ENCODE peak calls at places on chromosomes 13 and 19, in four cellular contexts. L is K562, Q is A549, E is HepG2. A is an unnamed sample.

GRCh38 chr19:46970815-46971214 is 48.8 kb upstream of the NPAS1 start:
- DNase-seq in L (no peak), Q (no peak), E (no peak), A (no peak)

GRCh38 chr13:89465366-89465765 is 1794.2 kb downstream of the SLITRK5 start:
- DNase-seq in L (no peak), Q (no peak), E (no peak), A (no peak)

GRCh38 chr19:15453091-15453498 is 3.3 kb upstream of the WIZ start:
- DNase-seq in L (no peak), Q (no peak), E (no peak), A (peak; percentile 46)

GRCh38 chr19:17777840-17778620 is 16.9 kb upstream of the B3GNT3 start:
- DNase-seq in L (peak; percentile 96), Q (peak; percentile 62), E (peak; percentile 40), A (peak; percentile 96)

GRCh38 chr13:43441464-43441863 is 345.3 kb downstream of the ENOX1 start:
- DNase-seq in L (no peak), Q (no peak), E (no peak), A (no peak)

GRCh38 chr19:12786149-12786870 is 5.0 kb upstream of the JUNB start:
- DNase-seq in L (no peak), Q (no peak), E (no peak), A (no peak)

GRCh38 chr19:3186891-3187661 is 1.3 kb downstream of the NCLN start:
- DNase-seq in L (peak; percentile 50), Q (no peak), E (no peak), A (no peak)

GRCh38 chr19:38877781-38878574 is at the start of gene RINL:
- DNase-seq in L (peak; percentile 49), Q (no peak), E (no peak), A (no peak)

GRCh38 chr13:27442797-27443196 is 7.6 kb downstream of the MTIF3 start:
- DNase-seq in L (no peak), Q (no peak), E (no peak), A (no peak)

GRCh38 chr19:21496876-21497275 is 8.5 kb upstream of the ZNF429 start:
- DNase-seq in L (no peak), Q (no peak), E (no peak), A (no peak)

GRCh38 chr13:88000239-88000638 is 329.1 kb downstream of the SLITRK5 start:
- DNase-seq in L (no peak), Q (no peak), E (no peak), A (no peak)

GRCh38 chr19:15337202-15337601 is 4.9 kb upstream of the BRD4 start:
- DNase-seq in L (no peak), Q (no peak), E (no peak), A (no peak)

GRCh38 chr13:81781471-81781870 is 1440.5 kb upstream of the SPRY2 start:
- DNase-seq in L (no peak), Q (no peak), E (no peak), A (no peak)

GRCh38 chr13:34722931-34723330 is 219.1 kb upstream of the NBEA start:
- DNase-seq in L (no peak), Q (no peak), E (no peak), A (no peak)

GRCh38 chr13:35727881-35728280 is 251.4 kb upstream of the MAB21L1 start:
- DNase-seq in L (no peak), Q (no peak), E (no peak), A (no peak)

GRCh38 chr13:44305845-44306244 is 67.8 kb upstream of the SERP2 start:
- DNase-seq in L (no peak), Q (no peak), E (no peak), A (no peak)

GRCh38 chr13:96982672-96983071 is 11.6 kb downstream of the OXGR1 start:
- DNase-seq in L (no peak), Q (no peak), E (no peak), A (no peak)

GRCh38 chr13:96988441-96988840 is 5.8 kb downstream of the OXGR1 start:
- DNase-seq in L (no peak), Q (no peak), E (no peak), A (no peak)

GRCh38 chr13:96984061-96984508 is 10.2 kb downstream of the OXGR1 start:
- DNase-seq in L (no peak), Q (no peak), E (no peak), A (peak; percentile 34)
- TF ChIP-seq HMGXB4 in L (no peak), Q (no peak), E (no peak), A (no peak)

DNA sequence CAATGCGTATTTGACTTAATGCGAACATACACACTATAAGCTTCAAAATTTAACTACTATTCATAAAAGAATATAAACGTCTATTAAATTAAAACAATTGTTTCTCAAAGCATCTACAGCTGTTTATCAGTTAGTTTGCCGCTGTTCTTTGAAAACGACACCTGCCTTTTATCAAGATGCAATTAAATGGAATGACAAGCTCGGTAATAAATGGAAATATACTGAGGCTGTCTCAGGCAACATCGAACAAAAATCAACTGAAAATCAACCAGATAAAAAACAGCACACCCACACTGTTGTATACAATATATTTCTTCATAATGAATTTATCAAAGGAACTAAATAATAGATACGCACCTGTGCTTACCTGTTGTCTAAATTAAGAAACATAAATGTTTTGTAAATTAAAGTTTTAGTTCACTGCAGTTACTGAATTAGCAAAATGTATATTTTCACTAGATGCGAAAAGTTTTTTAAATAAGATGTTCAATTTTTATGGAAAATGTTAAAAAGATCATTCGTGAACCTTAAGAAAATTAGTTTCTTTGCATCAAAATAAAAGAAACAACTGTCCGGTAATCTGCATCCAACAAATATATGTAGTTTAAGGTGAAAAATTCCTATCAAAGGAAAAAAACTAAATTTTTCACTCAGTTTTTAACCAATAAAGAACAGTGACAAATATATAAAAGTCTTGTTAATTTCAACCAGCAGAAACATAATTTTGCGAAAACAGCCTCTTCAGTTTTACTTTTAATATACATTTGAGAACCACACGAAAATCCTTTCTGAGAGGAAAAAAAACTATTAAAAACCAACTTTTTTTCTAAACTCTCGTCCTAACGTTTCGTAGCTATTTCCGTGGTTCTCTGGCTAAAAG is 64.3 kb downstream of the KCNRG start:
- DNase-seq in L (no peak), Q (no peak), E (no peak), A (no peak)
- TF ChIP-seq HMGXB4 in L (no peak), Q (no peak), E (no peak), A (no peak)

GRCh38 chr19:6948884-6949283 is 61.5 kb downstream of the ADGRE1 start:
- DNase-seq in L (no peak), Q (no peak), E (no peak), A (no peak)

GRCh38 chr19:6952956-6953355 is 65.6 kb downstream of the ADGRE1 start:
- DNase-seq in L (no peak), Q (no peak), E (no peak), A (no peak)

GRCh38 chr19:6945733-6946132 is 58.4 kb downstream of the ADGRE1 start:
- DNase-seq in L (no peak), Q (no peak), E (no peak), A (no peak)

GRCh38 chr19:6947745-6948144 is 60.4 kb downstream of the ADGRE1 start:
- DNase-seq in L (no peak), Q (peak; percentile 26), E (peak; percentile 3), A (no peak)
- TF ChIP-seq HMGXB4 in L (no peak), Q (no peak), E (no peak), A (no peak)

GRCh38 chr13:95553614-95554385 is 1.3 kb downstream of the CLDN10 start:
- DNase-seq in L (no peak), Q (no peak), E (no peak), A (peak; percentile 46)
- TF ChIP-seq HMGXB4 in L (no peak), Q (no peak), E (no peak), A (no peak)

GRCh38 chr19:35901854-35902661 is at the start of gene HCST:
- DNase-seq in L (no peak), Q (no peak), E (no peak), A (no peak)
- TF ChIP-seq HMGXB4 in L (no peak), Q (no peak), E (no peak), A (no peak)

GRCh38 chr19:54209058-54209747 is 8.5 kb downstream of the RPS9 start:
- DNase-seq in L (no peak), Q (no peak), E (no peak), A (peak; percentile 36)
- TF ChIP-seq HMGXB4 in L (no peak), Q (no peak), E (no peak), A (no peak)

GRCh38 chr19:55383789-55384575 is at the start of gene TMEM238:
- DNase-seq in L (peak; percentile 74), Q (peak; percentile 72), E (no peak), A (peak; percentile 73)
- TF ChIP-seq HMGXB4 in L (no peak), Q (no peak), E (no peak), A (peak; percentile 26)

GRCh38 chr13:112984501-112984900 is 15.5 kb downstream of the MCF2L start:
- DNase-seq in L (no peak), Q (no peak), E (no peak), A (no peak)
- TF ChIP-seq HMGXB4 in L (no peak), Q (no peak), E (no peak), A (no peak)

GRCh38 chr13:23725922-23726321 is 155.7 kb downstream of the TNFRSF19 start:
- DNase-seq in L (no peak), Q (no peak), E (no peak), A (no peak)
- TF ChIP-seq HMGXB4 in L (no peak), Q (no peak), E (no peak), A (no peak)

GRCh38 chr19:1412995-1413889 is 5.9 kb downstream of the DAZAP1 start:
- DNase-seq in L (no peak), Q (no peak), E (no peak), A (no peak)

GRCh38 chr19:1411255-1412191 is 4.1 kb downstream of the DAZAP1 start:
- DNase-seq in L (no peak), Q (no peak), E (no peak), A (no peak)

GRCh38 chr19:1410136-1410786 is 2.9 kb downstream of the DAZAP1 start:
- DNase-seq in L (no peak), Q (no peak), E (no peak), A (no peak)

GRCh38 chr19:1410789-1411188 is 3.4 kb downstream of the DAZAP1 start:
- DNase-seq in L (no peak), Q (no peak), E (no peak), A (no peak)

DNA sequence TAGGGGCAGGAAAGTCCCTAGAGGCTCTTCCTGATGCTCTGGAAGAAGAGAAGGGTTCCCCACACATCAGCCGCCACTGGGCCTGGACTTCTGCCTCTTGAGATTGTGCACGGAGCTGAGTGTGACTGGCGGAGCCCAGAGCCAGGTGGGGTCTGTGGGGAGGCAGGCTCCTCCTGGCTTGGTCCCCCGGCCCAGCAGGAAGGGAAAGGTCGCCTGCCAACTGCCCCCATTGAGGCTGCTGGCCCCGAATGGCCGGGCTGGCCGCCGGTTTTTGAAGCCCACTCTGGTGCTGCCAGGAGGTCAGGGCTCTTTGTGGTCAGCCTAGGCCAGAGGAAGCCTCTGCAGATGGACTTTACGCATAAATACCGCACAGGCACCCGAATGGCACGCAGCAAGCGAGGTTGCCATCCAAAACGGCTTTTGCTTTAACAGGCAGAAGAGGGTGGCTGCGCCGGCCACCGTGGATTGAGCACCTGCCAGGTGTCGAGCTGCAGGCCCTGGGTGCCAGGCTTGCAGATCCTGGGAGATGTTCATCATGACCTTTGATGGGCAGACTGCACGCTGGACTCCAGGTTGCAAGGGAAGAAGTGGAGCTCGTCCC is 5.0 kb downstream of the DAZAP1 start:
- DNase-seq in L (no peak), Q (no peak), E (no peak), A (no peak)
- TF ChIP-seq HMGXB4 in L (no peak), Q (no peak), E (no peak), A (no peak)

A was measured in WTC11.